ENCODE peak calls at places on chromosomes 11 and 22, in seven cellular contexts. One of them, this sample, is unnamed.

GRCh38 chr22:36339171-36340065 is 48.3 kb downstream of the MYH9 start:
- DNase-seq in left ventricle myocardium inferior: no peak
- DNase-seq in fibroblast of lung: peak; percentile 50
- DNase-seq in tibial nerve: no peak
- DNase-seq in H9: no peak
- DNase-seq in heart right ventricle: no peak
- DNase-seq in Panc1: no peak
- DNase-seq in this sample: no peak

GRCh38 chr11:115193931-115194797 is 310.1 kb downstream of the CADM1 start:
- DNase-seq in left ventricle myocardium inferior: no peak
- DNase-seq in fibroblast of lung: no peak
- DNase-seq in tibial nerve: no peak
- DNase-seq in H9: no peak
- DNase-seq in heart right ventricle: no peak
- DNase-seq in Panc1: no peak
- DNase-seq in this sample: no peak

GRCh38 chr11:129247129-129247528 is 55.0 kb upstream of the ARHGAP32 start:
- DNase-seq in left ventricle myocardium inferior: no peak
- DNase-seq in fibroblast of lung: no peak
- DNase-seq in tibial nerve: no peak
- DNase-seq in H9: no peak
- DNase-seq in heart right ventricle: no peak
- DNase-seq in Panc1: peak; percentile 8
- DNase-seq in this sample: no peak

GRCh38 chr11:46597609-46598219 is 3.9 kb upstream of the AMBRA1 start:
- DNase-seq in left ventricle myocardium inferior: no peak
- DNase-seq in fibroblast of lung: no peak
- DNase-seq in tibial nerve: no peak
- DNase-seq in H9: no peak
- DNase-seq in heart right ventricle: no peak
- DNase-seq in Panc1: no peak
- DNase-seq in this sample: no peak

GRCh38 chr11:46413755-46414465 is 22.3 kb upstream of the CHRM4 start:
- DNase-seq in left ventricle myocardium inferior: no peak
- DNase-seq in fibroblast of lung: no peak
- DNase-seq in tibial nerve: no peak
- DNase-seq in H9: no peak
- DNase-seq in heart right ventricle: no peak
- DNase-seq in Panc1: no peak
- DNase-seq in this sample: no peak

GRCh38 chr22:42697542-42698013 is 23.1 kb downstream of the A4GALT start:
- DNase-seq in left ventricle myocardium inferior: peak; percentile 91
- DNase-seq in fibroblast of lung: peak; percentile 81
- DNase-seq in tibial nerve: peak; percentile 29
- DNase-seq in H9: no peak
- DNase-seq in heart right ventricle: peak; percentile 93
- DNase-seq in Panc1: peak; percentile 33
- DNase-seq in this sample: no peak

GRCh38 chr22:29334696-29335344 is 19.3 kb upstream of the RASL10A start:
- DNase-seq in left ventricle myocardium inferior: no peak
- DNase-seq in fibroblast of lung: no peak
- DNase-seq in tibial nerve: no peak
- DNase-seq in H9: no peak
- DNase-seq in heart right ventricle: no peak
- DNase-seq in Panc1: no peak
- DNase-seq in this sample: no peak

GRCh38 chr22:37239336-37240239 is 4.5 kb downstream of the RAC2 start:
- DNase-seq in left ventricle myocardium inferior: no peak
- DNase-seq in fibroblast of lung: no peak
- DNase-seq in tibial nerve: no peak
- DNase-seq in H9: no peak
- DNase-seq in heart right ventricle: no peak
- DNase-seq in Panc1: no peak
- DNase-seq in this sample: no peak

GRCh38 chr11:3136542-3137455 is 28.3 kb downstream of the OSBPL5 start:
- DNase-seq in left ventricle myocardium inferior: peak; percentile 16
- DNase-seq in fibroblast of lung: no peak
- DNase-seq in tibial nerve: no peak
- DNase-seq in H9: no peak
- DNase-seq in heart right ventricle: no peak
- DNase-seq in Panc1: no peak
- DNase-seq in this sample: no peak

GRCh38 chr11:83566948-83567347 is 280.8 kb upstream of the CCDC90B start:
- DNase-seq in left ventricle myocardium inferior: no peak
- DNase-seq in fibroblast of lung: peak; percentile 74
- DNase-seq in tibial nerve: no peak
- DNase-seq in H9: no peak
- DNase-seq in heart right ventricle: no peak
- DNase-seq in Panc1: no peak
- DNase-seq in this sample: no peak

GRCh38 chr11:62930157-62930556 is 9.0 kb upstream of the CHRM1 start:
- DNase-seq in left ventricle myocardium inferior: no peak
- DNase-seq in fibroblast of lung: no peak
- DNase-seq in tibial nerve: no peak
- DNase-seq in H9: peak; percentile 22
- DNase-seq in heart right ventricle: no peak
- DNase-seq in Panc1: no peak
- DNase-seq in this sample: no peak

GRCh38 chr11:70556884-70557741 is 158.8 kb downstream of the CTTN start:
- DNase-seq in left ventricle myocardium inferior: no peak
- DNase-seq in fibroblast of lung: no peak
- DNase-seq in tibial nerve: no peak
- DNase-seq in H9: no peak
- DNase-seq in heart right ventricle: no peak
- DNase-seq in Panc1: peak; percentile 56
- DNase-seq in this sample: no peak

GRCh38 chr11:110832080-110832479 is 119.8 kb upstream of the ARHGAP20 start:
- DNase-seq in left ventricle myocardium inferior: no peak
- DNase-seq in fibroblast of lung: no peak
- DNase-seq in tibial nerve: no peak
- DNase-seq in H9: no peak
- DNase-seq in heart right ventricle: no peak
- DNase-seq in Panc1: no peak
- DNase-seq in this sample: no peak

GRCh38 chr11:67463680-67464410 is 5.2 kb downstream of the TMEM134 start:
- DNase-seq in left ventricle myocardium inferior: peak; percentile 45
- DNase-seq in fibroblast of lung: no peak
- DNase-seq in tibial nerve: peak; percentile 58
- DNase-seq in H9: peak; percentile 63
- DNase-seq in heart right ventricle: peak; percentile 34
- DNase-seq in Panc1: no peak
- DNase-seq in this sample: no peak

GRCh38 chr22:33038131-33038772 is 19.9 kb downstream of the SYN3 start:
- DNase-seq in left ventricle myocardium inferior: no peak
- DNase-seq in fibroblast of lung: no peak
- DNase-seq in tibial nerve: no peak
- DNase-seq in H9: no peak
- DNase-seq in heart right ventricle: no peak
- DNase-seq in Panc1: no peak
- DNase-seq in this sample: no peak

GRCh38 chr22:17598318-17598717 is 30.2 kb downstream of the ATP6V1E1 start:
- DNase-seq in left ventricle myocardium inferior: no peak
- DNase-seq in fibroblast of lung: no peak
- DNase-seq in tibial nerve: no peak
- DNase-seq in H9: no peak
- DNase-seq in heart right ventricle: no peak
- DNase-seq in Panc1: no peak
- DNase-seq in this sample: no peak

GRCh38 chr11:57761301-57762234 is at the start of gene CTNND1:
- DNase-seq in left ventricle myocardium inferior: peak; percentile 84
- DNase-seq in fibroblast of lung: peak; percentile 99
- DNase-seq in tibial nerve: peak; percentile 90
- DNase-seq in H9: peak; percentile 92
- DNase-seq in heart right ventricle: peak; percentile 93
- DNase-seq in Panc1: peak; percentile 86
- DNase-seq in this sample: no peak

GRCh38 chr11:62242021-62242420 is at the start of gene SCGB1D2:
- DNase-seq in left ventricle myocardium inferior: peak; percentile 78
- DNase-seq in fibroblast of lung: no peak
- DNase-seq in tibial nerve: no peak
- DNase-seq in H9: peak; percentile 43
- DNase-seq in heart right ventricle: peak; percentile 51
- DNase-seq in Panc1: peak; percentile 74
- DNase-seq in this sample: no peak

GRCh38 chr11:3738241-3738640 is 59.1 kb downstream of the NUP98 start:
- DNase-seq in left ventricle myocardium inferior: no peak
- DNase-seq in fibroblast of lung: peak; percentile 47
- DNase-seq in tibial nerve: no peak
- DNase-seq in H9: no peak
- DNase-seq in heart right ventricle: no peak
- DNase-seq in Panc1: no peak
- DNase-seq in this sample: no peak

GRCh38 chr11:15189189-15189588 is 74.5 kb downstream of the INSC start:
- DNase-seq in left ventricle myocardium inferior: no peak
- DNase-seq in fibroblast of lung: no peak
- DNase-seq in tibial nerve: no peak
- DNase-seq in H9: no peak
- DNase-seq in heart right ventricle: no peak
- DNase-seq in Panc1: no peak
- DNase-seq in this sample: no peak

GRCh38 chr22:37281646-37282384 is 493 bp upstream of the CYTH4 start:
- DNase-seq in left ventricle myocardium inferior: no peak
- DNase-seq in fibroblast of lung: no peak
- DNase-seq in tibial nerve: no peak
- DNase-seq in H9: no peak
- DNase-seq in heart right ventricle: no peak
- DNase-seq in Panc1: no peak
- DNase-seq in this sample: no peak

GRCh38 chr22:19353363-19354131 is 62.0 kb upstream of the CLTCL1 start:
- DNase-seq in left ventricle myocardium inferior: no peak
- DNase-seq in fibroblast of lung: no peak
- DNase-seq in tibial nerve: no peak
- DNase-seq in H9: no peak
- DNase-seq in heart right ventricle: no peak
- DNase-seq in Panc1: no peak
- DNase-seq in this sample: no peak

GRCh38 chr11:2273771-2274170 is 3.4 kb upstream of the ASCL2 start:
- DNase-seq in left ventricle myocardium inferior: no peak
- DNase-seq in fibroblast of lung: no peak
- DNase-seq in tibial nerve: no peak
- DNase-seq in H9: no peak
- DNase-seq in heart right ventricle: peak; percentile 1
- DNase-seq in Panc1: no peak
- DNase-seq in this sample: no peak

GRCh38 chr11:3824714-3825472 is 15.9 kb downstream of the RHOG start:
- DNase-seq in left ventricle myocardium inferior: peak; percentile 58
- DNase-seq in fibroblast of lung: no peak
- DNase-seq in tibial nerve: peak; percentile 57
- DNase-seq in H9: peak; percentile 92
- DNase-seq in heart right ventricle: peak; percentile 58
- DNase-seq in Panc1: no peak
- DNase-seq in this sample: peak; percentile 81

DNA sequence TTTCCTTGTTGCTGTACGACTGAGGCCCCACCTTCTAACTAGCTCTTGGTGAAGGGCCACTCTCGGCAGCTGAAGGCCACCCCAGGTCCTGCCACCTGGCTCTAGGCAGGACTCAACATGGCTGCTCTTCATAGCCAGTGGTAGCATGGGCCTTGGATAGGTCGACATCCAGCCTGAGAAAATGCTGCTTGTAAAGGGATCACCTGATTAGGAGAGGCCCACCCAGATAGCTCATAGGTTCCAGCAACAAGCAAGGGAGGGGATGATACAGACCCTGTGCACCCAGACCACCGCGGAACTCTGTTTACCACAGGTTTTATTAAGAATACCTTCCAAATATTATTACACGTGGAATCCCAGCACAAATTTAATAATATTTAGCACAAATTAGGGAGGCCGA is 341.4 kb downstream of the BRD1 start:
- DNase-seq in left ventricle myocardium inferior: no peak
- DNase-seq in fibroblast of lung: no peak
- DNase-seq in tibial nerve: no peak
- DNase-seq in H9: no peak
- DNase-seq in heart right ventricle: no peak
- DNase-seq in Panc1: no peak
- DNase-seq in this sample: no peak
- H3K9me3 ChIP-seq in left ventricle myocardium inferior: no peaks in the 10 kb centered on the region
- H3K9me3 ChIP-seq in fibroblast of lung: no peaks in the 10 kb centered on the region
- H3K9me3 ChIP-seq in tibial nerve: no peaks in the 10 kb centered on the region
- H3K9me3 ChIP-seq in H9: no peaks in the 10 kb centered on the region
- H3K9me3 ChIP-seq in heart right ventricle: no peaks in the 10 kb centered on the region
- H3K9me3 ChIP-seq in Panc1: no peaks in the 10 kb centered on the region
- H3K9me3 ChIP-seq in this sample: no peaks in the 10 kb centered on the region

GRCh38 chr22:22983123-22983522 is 87.2 kb upstream of the GNAZ start:
- DNase-seq in left ventricle myocardium inferior: no peak
- DNase-seq in fibroblast of lung: no peak
- DNase-seq in tibial nerve: no peak
- DNase-seq in H9: no peak
- DNase-seq in heart right ventricle: no peak
- DNase-seq in Panc1: no peak
- DNase-seq in this sample: no peak
- H3K9me3 ChIP-seq in left ventricle myocardium inferior: peaks cover 33% of the 10 kb centered on the region
- H3K9me3 ChIP-seq in fibroblast of lung: no peaks in the 10 kb centered on the region
- H3K9me3 ChIP-seq in tibial nerve: no peaks in the 10 kb centered on the region
- H3K9me3 ChIP-seq in H9: peaks cover 29% of the 10 kb centered on the region
- H3K9me3 ChIP-seq in heart right ventricle: peaks cover 31% of the 10 kb centered on the region
- H3K9me3 ChIP-seq in Panc1: peaks cover 12% of the 10 kb centered on the region
- H3K9me3 ChIP-seq in this sample: no peaks in the 10 kb centered on the region

GRCh38 chr22:48091060-48091650 is 1328.7 kb downstream of the TBC1D22A start:
- DNase-seq in left ventricle myocardium inferior: no peak
- DNase-seq in fibroblast of lung: no peak
- DNase-seq in tibial nerve: no peak
- DNase-seq in H9: no peak
- DNase-seq in heart right ventricle: no peak
- DNase-seq in Panc1: no peak
- DNase-seq in this sample: no peak
- H3K9me3 ChIP-seq in left ventricle myocardium inferior: no peaks in the 10 kb centered on the region
- H3K9me3 ChIP-seq in fibroblast of lung: no peaks in the 10 kb centered on the region
- H3K9me3 ChIP-seq in tibial nerve: no peaks in the 10 kb centered on the region
- H3K9me3 ChIP-seq in H9: no peaks in the 10 kb centered on the region
- H3K9me3 ChIP-seq in heart right ventricle: no peaks in the 10 kb centered on the region
- H3K9me3 ChIP-seq in Panc1: no peaks in the 10 kb centered on the region
- H3K9me3 ChIP-seq in this sample: no peaks in the 10 kb centered on the region

GRCh38 chr11:7577226-7577882 is 63.6 kb downstream of the PPFIBP2 start:
- DNase-seq in left ventricle myocardium inferior: peak; percentile 40
- DNase-seq in fibroblast of lung: peak; percentile 43
- DNase-seq in tibial nerve: peak; percentile 58
- DNase-seq in H9: no peak
- DNase-seq in heart right ventricle: peak; percentile 63
- DNase-seq in Panc1: no peak
- DNase-seq in this sample: no peak

GRCh38 chr11:7577883-7578242 is 64.1 kb downstream of the PPFIBP2 start:
- DNase-seq in left ventricle myocardium inferior: no peak
- DNase-seq in fibroblast of lung: peak; percentile 47
- DNase-seq in tibial nerve: no peak
- DNase-seq in H9: peak; percentile 44
- DNase-seq in heart right ventricle: no peak
- DNase-seq in Panc1: no peak
- DNase-seq in this sample: no peak

GRCh38 chr11:7578276-7578955 is 64.6 kb downstream of the PPFIBP2 start:
- DNase-seq in left ventricle myocardium inferior: no peak
- DNase-seq in fibroblast of lung: no peak
- DNase-seq in tibial nerve: no peak
- DNase-seq in H9: no peak
- DNase-seq in heart right ventricle: no peak
- DNase-seq in Panc1: no peak
- DNase-seq in this sample: no peak

GRCh38 chr11:7576671-7577225 is 62.9 kb downstream of the PPFIBP2 start:
- DNase-seq in left ventricle myocardium inferior: peak; percentile 41
- DNase-seq in fibroblast of lung: no peak
- DNase-seq in tibial nerve: peak; percentile 36
- DNase-seq in H9: no peak
- DNase-seq in heart right ventricle: peak; percentile 67
- DNase-seq in Panc1: no peak
- DNase-seq in this sample: no peak

GRCh38 chr11:7579226-7579825 is 65.5 kb downstream of the PPFIBP2 start:
- DNase-seq in left ventricle myocardium inferior: no peak
- DNase-seq in fibroblast of lung: peak; percentile 45
- DNase-seq in tibial nerve: no peak
- DNase-seq in H9: no peak
- DNase-seq in heart right ventricle: no peak
- DNase-seq in Panc1: no peak
- DNase-seq in this sample: no peak
- H3K9me3 ChIP-seq in left ventricle myocardium inferior: no peaks in the 10 kb centered on the region
- H3K9me3 ChIP-seq in fibroblast of lung: no peaks in the 10 kb centered on the region
- H3K9me3 ChIP-seq in tibial nerve: no peaks in the 10 kb centered on the region
- H3K9me3 ChIP-seq in H9: no peaks in the 10 kb centered on the region
- H3K9me3 ChIP-seq in heart right ventricle: no peaks in the 10 kb centered on the region
- H3K9me3 ChIP-seq in Panc1: no peaks in the 10 kb centered on the region
- H3K9me3 ChIP-seq in this sample: no peaks in the 10 kb centered on the region